ENCODE peak calls at places on chromosomes 13 and 19, in eight cellular contexts. One of them, this sample, is unnamed. For H3K4me1, the result is how much of the 10 kb centered on the place peaks cover.

GRCh38 chr19:17681505-17682125 is 6.5 kb downstream of the UNC13A start:
- DNase-seq in PC-3: peak
- DNase-seq in suprapubic skin: no peak
- DNase-seq in cardiac muscle cell: peak
- DNase-seq in IMR-90: peak
- DNase-seq in thoracic aorta: no peak
- DNase-seq in OCI-LY7: peak
- DNase-seq in iPS DF 6.9: no peak
- DNase-seq in this sample: no peak

GRCh38 chr13:50334092-50334778 is 319.0 kb downstream of the KCNRG start:
- DNase-seq in iPS DF 6.9: no peak
- DNase-seq in suprapubic skin: no peak
- DNase-seq in IMR-90: no peak
- DNase-seq in PC-3: no peak
- DNase-seq in thoracic aorta: no peak
- DNase-seq in cardiac muscle cell: no peak
- DNase-seq in OCI-LY7: no peak
- DNase-seq in this sample: no peak

GRCh38 chr19:33770107-33770506 is 26.6 kb upstream of the KCTD15 start:
- DNase-seq in OCI-LY7: no peak
- DNase-seq in suprapubic skin: no peak
- DNase-seq in IMR-90: no peak
- DNase-seq in cardiac muscle cell: no peak
- DNase-seq in PC-3: no peak
- DNase-seq in thoracic aorta: no peak
- DNase-seq in iPS DF 6.9: no peak
- DNase-seq in this sample: no peak

GRCh38 chr13:43269037-43269476 is 245.7 kb downstream of the DNAJC15 start:
- DNase-seq in cardiac muscle cell: peak
- DNase-seq in OCI-LY7: no peak
- DNase-seq in thoracic aorta: no peak
- DNase-seq in IMR-90: peak
- DNase-seq in PC-3: peak
- DNase-seq in suprapubic skin: no peak
- DNase-seq in iPS DF 6.9: no peak
- DNase-seq in this sample: peak

GRCh38 chr13:95113601-95114000 is 187.7 kb downstream of the ABCC4 start:
- DNase-seq in iPS DF 6.9: no peak
- DNase-seq in suprapubic skin: no peak
- DNase-seq in IMR-90: no peak
- DNase-seq in PC-3: no peak
- DNase-seq in cardiac muscle cell: no peak
- DNase-seq in thoracic aorta: no peak
- DNase-seq in OCI-LY7: no peak
- DNase-seq in this sample: peak

GRCh38 chr13:109764474-109765292 is 21.7 kb downstream of the IRS2 start:
- DNase-seq in IMR-90: peak
- DNase-seq in OCI-LY7: no peak
- DNase-seq in thoracic aorta: no peak
- DNase-seq in suprapubic skin: no peak
- DNase-seq in PC-3: no peak
- DNase-seq in cardiac muscle cell: no peak
- DNase-seq in iPS DF 6.9: no peak
- DNase-seq in this sample: no peak

GRCh38 chr13:35817642-35818576 is 313.3 kb downstream of the DCLK1 start:
- DNase-seq in suprapubic skin: no peak
- DNase-seq in cardiac muscle cell: no peak
- DNase-seq in iPS DF 6.9: no peak
- DNase-seq in thoracic aorta: no peak
- DNase-seq in OCI-LY7: no peak
- DNase-seq in IMR-90: no peak
- DNase-seq in PC-3: no peak
- DNase-seq in this sample: no peak

GRCh38 chr13:110105136-110105535 is 201.8 kb downstream of the COL4A1 start:
- DNase-seq in IMR-90: no peak
- DNase-seq in OCI-LY7: no peak
- DNase-seq in thoracic aorta: no peak
- DNase-seq in iPS DF 6.9: no peak
- DNase-seq in suprapubic skin: no peak
- DNase-seq in cardiac muscle cell: no peak
- DNase-seq in PC-3: no peak
- DNase-seq in this sample: no peak

GRCh38 chr13:74102691-74103090 is 31.5 kb downstream of the KLF12 start:
- DNase-seq in iPS DF 6.9: no peak
- DNase-seq in cardiac muscle cell: no peak
- DNase-seq in OCI-LY7: no peak
- DNase-seq in PC-3: no peak
- DNase-seq in IMR-90: no peak
- DNase-seq in suprapubic skin: no peak
- DNase-seq in thoracic aorta: no peak
- DNase-seq in this sample: no peak

GRCh38 chr19:38975861-38976271 is 324 bp upstream of the FBXO17 start:
- DNase-seq in suprapubic skin: no peak
- DNase-seq in iPS DF 6.9: no peak
- DNase-seq in cardiac muscle cell: no peak
- DNase-seq in OCI-LY7: no peak
- DNase-seq in PC-3: no peak
- DNase-seq in thoracic aorta: no peak
- DNase-seq in IMR-90: peak
- DNase-seq in this sample: no peak

GRCh38 chr19:1151917-1152601 is 22.0 kb downstream of the SBNO2 start:
- DNase-seq in OCI-LY7: no peak
- DNase-seq in thoracic aorta: no peak
- DNase-seq in suprapubic skin: no peak
- DNase-seq in PC-3: no peak
- DNase-seq in IMR-90: no peak
- DNase-seq in cardiac muscle cell: no peak
- DNase-seq in iPS DF 6.9: no peak
- DNase-seq in this sample: no peak

GRCh38 chr13:44842158-44842557 is 147.1 kb downstream of the NUFIP1 start:
- DNase-seq in OCI-LY7: no peak
- DNase-seq in PC-3: peak
- DNase-seq in IMR-90: peak
- DNase-seq in iPS DF 6.9: no peak
- DNase-seq in suprapubic skin: no peak
- DNase-seq in cardiac muscle cell: no peak
- DNase-seq in thoracic aorta: no peak
- DNase-seq in this sample: no peak

GRCh38 chr13:42574435-42575311 is 721 bp downstream of the TNFSF11 start:
- DNase-seq in OCI-LY7: no peak
- DNase-seq in PC-3: no peak
- DNase-seq in thoracic aorta: no peak
- DNase-seq in cardiac muscle cell: no peak
- DNase-seq in suprapubic skin: no peak
- DNase-seq in IMR-90: no peak
- DNase-seq in iPS DF 6.9: no peak
- DNase-seq in this sample: no peak

GRCh38 chr13:23985846-23986245 is 88.5 kb upstream of the C1QTNF9B start:
- DNase-seq in thoracic aorta: no peak
- DNase-seq in OCI-LY7: no peak
- DNase-seq in iPS DF 6.9: no peak
- DNase-seq in cardiac muscle cell: no peak
- DNase-seq in PC-3: no peak
- DNase-seq in suprapubic skin: no peak
- DNase-seq in IMR-90: no peak
- DNase-seq in this sample: no peak

GRCh38 chr13:95411641-95412040 is 110.4 kb upstream of the ABCC4 start:
- DNase-seq in cardiac muscle cell: no peak
- DNase-seq in iPS DF 6.9: no peak
- DNase-seq in IMR-90: no peak
- DNase-seq in PC-3: no peak
- DNase-seq in OCI-LY7: no peak
- DNase-seq in thoracic aorta: no peak
- DNase-seq in suprapubic skin: no peak
- DNase-seq in this sample: no peak

GRCh38 chr13:110867380-110867779 is 47.5 kb downstream of the ANKRD10 start:
- DNase-seq in thoracic aorta: no peak
- DNase-seq in OCI-LY7: no peak
- DNase-seq in PC-3: no peak
- DNase-seq in cardiac muscle cell: no peak
- DNase-seq in iPS DF 6.9: no peak
- DNase-seq in IMR-90: no peak
- DNase-seq in suprapubic skin: no peak
- DNase-seq in this sample: no peak

GRCh38 chr13:45121421-45121820 is 1.1 kb downstream of the GTF2F2 start:
- DNase-seq in cardiac muscle cell: peak
- DNase-seq in thoracic aorta: no peak
- DNase-seq in PC-3: peak
- DNase-seq in IMR-90: peak
- DNase-seq in suprapubic skin: no peak
- DNase-seq in iPS DF 6.9: no peak
- DNase-seq in OCI-LY7: peak
- DNase-seq in this sample: peak

GRCh38 chr13:73715114-73715909 is 418.9 kb downstream of the KLF12 start:
- DNase-seq in suprapubic skin: no peak
- DNase-seq in OCI-LY7: no peak
- DNase-seq in PC-3: no peak
- DNase-seq in IMR-90: no peak
- DNase-seq in cardiac muscle cell: no peak
- DNase-seq in iPS DF 6.9: no peak
- DNase-seq in thoracic aorta: no peak
- DNase-seq in this sample: no peak

GRCh38 chr19:2923510-2923909 is 21.3 kb downstream of the ZNF77 start:
- DNase-seq in cardiac muscle cell: no peak
- DNase-seq in suprapubic skin: no peak
- DNase-seq in iPS DF 6.9: no peak
- DNase-seq in OCI-LY7: no peak
- DNase-seq in PC-3: peak
- DNase-seq in thoracic aorta: no peak
- DNase-seq in IMR-90: peak
- DNase-seq in this sample: no peak

GRCh38 chr19:47433121-47433520 is 13.8 kb upstream of the MEIS3 start:
- DNase-seq in suprapubic skin: no peak
- DNase-seq in thoracic aorta: no peak
- DNase-seq in OCI-LY7: peak
- DNase-seq in PC-3: no peak
- DNase-seq in IMR-90: no peak
- DNase-seq in iPS DF 6.9: no peak
- DNase-seq in cardiac muscle cell: no peak
- DNase-seq in this sample: no peak

GRCh38 chr13:20851844-20852402 is 50.6 kb downstream of the XPO4 start:
- DNase-seq in cardiac muscle cell: no peak
- DNase-seq in iPS DF 6.9: no peak
- DNase-seq in thoracic aorta: no peak
- DNase-seq in PC-3: no peak
- DNase-seq in IMR-90: no peak
- DNase-seq in OCI-LY7: no peak
- DNase-seq in suprapubic skin: no peak
- DNase-seq in this sample: no peak

GRCh38 chr19:13985771-13986347 is 20.3 kb downstream of the RFX1 start:
- DNase-seq in IMR-90: no peak
- DNase-seq in suprapubic skin: no peak
- DNase-seq in thoracic aorta: no peak
- DNase-seq in cardiac muscle cell: no peak
- DNase-seq in OCI-LY7: peak
- DNase-seq in PC-3: no peak
- DNase-seq in iPS DF 6.9: no peak
- DNase-seq in this sample: no peak
- H3K4me1 ChIP-seq in IMR-90: under half
- H3K4me1 ChIP-seq in suprapubic skin: under half
- H3K4me1 ChIP-seq in thoracic aorta: under half
- H3K4me1 ChIP-seq in cardiac muscle cell: under half
- H3K4me1 ChIP-seq in OCI-LY7: half or more
- H3K4me1 ChIP-seq in PC-3: under half
- H3K4me1 ChIP-seq in iPS DF 6.9: under half
- H3K4me1 ChIP-seq in this sample: under half

GRCh38 chr13:75391432-75392100 is 90.4 kb downstream of the TBC1D4 start:
- DNase-seq in IMR-90: peak
- DNase-seq in cardiac muscle cell: no peak
- DNase-seq in iPS DF 6.9: no peak
- DNase-seq in suprapubic skin: no peak
- DNase-seq in thoracic aorta: no peak
- DNase-seq in PC-3: no peak
- DNase-seq in OCI-LY7: no peak
- DNase-seq in this sample: no peak

GRCh38 chr13:75384881-75385707 is 96.9 kb downstream of the TBC1D4 start:
- DNase-seq in PC-3: no peak
- DNase-seq in suprapubic skin: no peak
- DNase-seq in IMR-90: no peak
- DNase-seq in cardiac muscle cell: no peak
- DNase-seq in thoracic aorta: no peak
- DNase-seq in iPS DF 6.9: no peak
- DNase-seq in OCI-LY7: peak
- DNase-seq in this sample: no peak

GRCh38 chr13:75390229-75390628 is 91.7 kb downstream of the TBC1D4 start:
- DNase-seq in iPS DF 6.9: no peak
- DNase-seq in cardiac muscle cell: no peak
- DNase-seq in OCI-LY7: no peak
- DNase-seq in thoracic aorta: no peak
- DNase-seq in suprapubic skin: no peak
- DNase-seq in IMR-90: no peak
- DNase-seq in PC-3: no peak
- DNase-seq in this sample: no peak

GRCh38 chr13:75383064-75383715 is 98.8 kb downstream of the TBC1D4 start:
- DNase-seq in OCI-LY7: no peak
- DNase-seq in cardiac muscle cell: no peak
- DNase-seq in thoracic aorta: no peak
- DNase-seq in IMR-90: no peak
- DNase-seq in iPS DF 6.9: no peak
- DNase-seq in PC-3: no peak
- DNase-seq in suprapubic skin: no peak
- DNase-seq in this sample: no peak

DNA sequence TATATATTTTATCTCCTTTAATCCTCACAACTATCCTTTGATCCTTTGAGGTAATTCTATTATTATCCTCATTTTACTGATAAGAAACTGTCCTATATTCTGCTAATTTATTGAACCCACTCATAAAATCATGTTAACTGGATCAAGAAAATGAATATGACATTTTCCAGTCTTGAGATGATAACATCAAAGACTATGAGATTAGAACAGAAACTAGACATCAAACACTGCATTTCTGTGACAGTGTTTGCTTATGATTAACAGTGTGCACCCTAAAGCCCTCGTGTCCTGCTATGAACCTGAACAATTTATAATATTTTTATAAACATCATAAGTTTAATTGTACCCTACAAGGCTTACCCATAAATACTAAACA is 96.3 kb downstream of the TBC1D4 start:
- DNase-seq in OCI-LY7: no peak
- DNase-seq in IMR-90: no peak
- DNase-seq in suprapubic skin: no peak
- DNase-seq in iPS DF 6.9: no peak
- DNase-seq in PC-3: no peak
- DNase-seq in cardiac muscle cell: no peak
- DNase-seq in thoracic aorta: no peak
- DNase-seq in this sample: no peak
- H3K4me3 ChIP-seq in OCI-LY7: no peak
- H3K4me3 ChIP-seq in IMR-90: no peak
- H3K4me3 ChIP-seq in suprapubic skin: no peak
- H3K4me3 ChIP-seq in iPS DF 6.9: no peak
- H3K4me3 ChIP-seq in PC-3: no peak
- H3K4me3 ChIP-seq in cardiac muscle cell: no peak
- H3K4me3 ChIP-seq in thoracic aorta: no peak
- H3K4me3 ChIP-seq in this sample: no peak

GRCh38 chr13:47027797-47028437 is 131.1 kb upstream of the HTR2A start:
- DNase-seq in cardiac muscle cell: peak
- DNase-seq in thoracic aorta: no peak
- DNase-seq in IMR-90: no peak
- DNase-seq in OCI-LY7: no peak
- DNase-seq in iPS DF 6.9: no peak
- DNase-seq in PC-3: no peak
- DNase-seq in suprapubic skin: no peak
- DNase-seq in this sample: no peak
- H3K4me1 ChIP-seq in cardiac muscle cell: under half
- H3K4me1 ChIP-seq in thoracic aorta: under half
- H3K4me1 ChIP-seq in IMR-90: under half
- H3K4me1 ChIP-seq in OCI-LY7: under half
- H3K4me1 ChIP-seq in iPS DF 6.9: under half
- H3K4me1 ChIP-seq in PC-3: under half
- H3K4me1 ChIP-seq in suprapubic skin: under half
- H3K4me1 ChIP-seq in this sample: under half

GRCh38 chr19:30667746-30668145 is 295.6 kb downstream of the ZNF536 start:
- DNase-seq in thoracic aorta: no peak
- DNase-seq in PC-3: no peak
- DNase-seq in IMR-90: no peak
- DNase-seq in cardiac muscle cell: no peak
- DNase-seq in iPS DF 6.9: no peak
- DNase-seq in OCI-LY7: no peak
- DNase-seq in suprapubic skin: no peak
- DNase-seq in this sample: no peak
- H3K4me3 ChIP-seq in thoracic aorta: no peak
- H3K4me3 ChIP-seq in PC-3: no peak
- H3K4me3 ChIP-seq in IMR-90: no peak
- H3K4me3 ChIP-seq in cardiac muscle cell: no peak
- H3K4me3 ChIP-seq in iPS DF 6.9: no peak
- H3K4me3 ChIP-seq in OCI-LY7: no peak
- H3K4me3 ChIP-seq in suprapubic skin: no peak
- H3K4me3 ChIP-seq in this sample: no peak